ENCODE peak calls at places on chromosomes 1 and 21, in nine cellular contexts. One of them, this sample, is unnamed.

GRCh38 chr1:183936791-183937190 is 100.7 kb downstream of the COLGALT2 start:
- ATAC-seq in central memory CD8-positive, alpha-beta T cell: no peak
- ATAC-seq in stimulated activated naive CD8-positive, alpha-beta T cell treated with anti-CD3 and anti-CD28 coated beads, Interleukin-15, amount 100 ng/mL, for 72 hours: no peak
- ATAC-seq in A549: no peak
- ATAC-seq in activated T-cell treated with anti-CD3 and anti-CD28 coated beads, Interleukin-2, amount 50 U/mL, for 72 hours: no peak
- ATAC-seq in naive B cell: no peak
- ATAC-seq in Panc1: no peak
- ATAC-seq in T-cell: no peak
- ATAC-seq in left cardiac atrium: no peak
- ATAC-seq in this sample: no peak

GRCh38 chr1:5910666-5911065 is 81.6 kb downstream of the NPHP4 start:
- ATAC-seq in stimulated activated naive CD8-positive, alpha-beta T cell treated with anti-CD3 and anti-CD28 coated beads, Interleukin-15, amount 100 ng/mL, for 72 hours: no peak
- ATAC-seq in A549: no peak
- ATAC-seq in T-cell: no peak
- ATAC-seq in Panc1: no peak
- ATAC-seq in left cardiac atrium: no peak
- ATAC-seq in naive B cell: no peak
- ATAC-seq in central memory CD8-positive, alpha-beta T cell: no peak
- ATAC-seq in activated T-cell treated with anti-CD3 and anti-CD28 coated beads, Interleukin-2, amount 50 U/mL, for 72 hours: no peak
- ATAC-seq in this sample: no peak

GRCh38 chr1:62082456-62083363 is 111.9 kb upstream of the L1TD1 start:
- ATAC-seq in T-cell: peak
- ATAC-seq in activated T-cell treated with anti-CD3 and anti-CD28 coated beads, Interleukin-2, amount 50 U/mL, for 72 hours: peak
- ATAC-seq in central memory CD8-positive, alpha-beta T cell: no peak
- ATAC-seq in naive B cell: peak
- ATAC-seq in stimulated activated naive CD8-positive, alpha-beta T cell treated with anti-CD3 and anti-CD28 coated beads, Interleukin-15, amount 100 ng/mL, for 72 hours: peak
- ATAC-seq in Panc1: peak
- ATAC-seq in A549: peak
- ATAC-seq in left cardiac atrium: peak
- ATAC-seq in this sample: no peak

GRCh38 chr1:115609021-115609420 is 32.7 kb upstream of the VANGL1 start:
- ATAC-seq in activated T-cell treated with anti-CD3 and anti-CD28 coated beads, Interleukin-2, amount 50 U/mL, for 72 hours: no peak
- ATAC-seq in left cardiac atrium: no peak
- ATAC-seq in naive B cell: no peak
- ATAC-seq in T-cell: no peak
- ATAC-seq in A549: no peak
- ATAC-seq in stimulated activated naive CD8-positive, alpha-beta T cell treated with anti-CD3 and anti-CD28 coated beads, Interleukin-15, amount 100 ng/mL, for 72 hours: no peak
- ATAC-seq in central memory CD8-positive, alpha-beta T cell: no peak
- ATAC-seq in Panc1: no peak
- ATAC-seq in this sample: peak

GRCh38 chr1:230085178-230085515 is 18.1 kb downstream of the GALNT2 start:
- ATAC-seq in left cardiac atrium: no peak
- ATAC-seq in stimulated activated naive CD8-positive, alpha-beta T cell treated with anti-CD3 and anti-CD28 coated beads, Interleukin-15, amount 100 ng/mL, for 72 hours: no peak
- ATAC-seq in T-cell: no peak
- ATAC-seq in A549: peak
- ATAC-seq in naive B cell: no peak
- ATAC-seq in central memory CD8-positive, alpha-beta T cell: no peak
- ATAC-seq in activated T-cell treated with anti-CD3 and anti-CD28 coated beads, Interleukin-2, amount 50 U/mL, for 72 hours: no peak
- ATAC-seq in Panc1: no peak
- ATAC-seq in this sample: no peak

GRCh38 chr1:48471603-48472576 is at the start of gene SPATA6:
- ATAC-seq in stimulated activated naive CD8-positive, alpha-beta T cell treated with anti-CD3 and anti-CD28 coated beads, Interleukin-15, amount 100 ng/mL, for 72 hours: peak
- ATAC-seq in A549: peak
- ATAC-seq in left cardiac atrium: peak
- ATAC-seq in T-cell: peak
- ATAC-seq in activated T-cell treated with anti-CD3 and anti-CD28 coated beads, Interleukin-2, amount 50 U/mL, for 72 hours: peak
- ATAC-seq in central memory CD8-positive, alpha-beta T cell: peak
- ATAC-seq in naive B cell: peak
- ATAC-seq in Panc1: peak
- ATAC-seq in this sample: peak

GRCh38 chr1:182742780-182743179 is 46.8 kb upstream of the NPL start:
- ATAC-seq in central memory CD8-positive, alpha-beta T cell: no peak
- ATAC-seq in stimulated activated naive CD8-positive, alpha-beta T cell treated with anti-CD3 and anti-CD28 coated beads, Interleukin-15, amount 100 ng/mL, for 72 hours: no peak
- ATAC-seq in left cardiac atrium: no peak
- ATAC-seq in A549: no peak
- ATAC-seq in Panc1: no peak
- ATAC-seq in T-cell: no peak
- ATAC-seq in naive B cell: no peak
- ATAC-seq in activated T-cell treated with anti-CD3 and anti-CD28 coated beads, Interleukin-2, amount 50 U/mL, for 72 hours: no peak
- ATAC-seq in this sample: no peak

GRCh38 chr1:106748581-106748980 is 307.9 kb upstream of the PRMT6 start:
- ATAC-seq in naive B cell: no peak
- ATAC-seq in A549: no peak
- ATAC-seq in stimulated activated naive CD8-positive, alpha-beta T cell treated with anti-CD3 and anti-CD28 coated beads, Interleukin-15, amount 100 ng/mL, for 72 hours: no peak
- ATAC-seq in left cardiac atrium: no peak
- ATAC-seq in T-cell: no peak
- ATAC-seq in Panc1: no peak
- ATAC-seq in activated T-cell treated with anti-CD3 and anti-CD28 coated beads, Interleukin-2, amount 50 U/mL, for 72 hours: no peak
- ATAC-seq in central memory CD8-positive, alpha-beta T cell: no peak
- ATAC-seq in this sample: no peak

GRCh38 chr1:204859885-204860284 is 10.8 kb upstream of the NFASC start:
- ATAC-seq in naive B cell: no peak
- ATAC-seq in stimulated activated naive CD8-positive, alpha-beta T cell treated with anti-CD3 and anti-CD28 coated beads, Interleukin-15, amount 100 ng/mL, for 72 hours: no peak
- ATAC-seq in A549: no peak
- ATAC-seq in central memory CD8-positive, alpha-beta T cell: no peak
- ATAC-seq in left cardiac atrium: peak
- ATAC-seq in Panc1: no peak
- ATAC-seq in T-cell: no peak
- ATAC-seq in activated T-cell treated with anti-CD3 and anti-CD28 coated beads, Interleukin-2, amount 50 U/mL, for 72 hours: no peak
- ATAC-seq in this sample: no peak

GRCh38 chr21:27329255-27329851 is 362.5 kb upstream of the ADAMTS5 start:
- ATAC-seq in T-cell: no peak
- ATAC-seq in A549: no peak
- ATAC-seq in left cardiac atrium: no peak
- ATAC-seq in naive B cell: no peak
- ATAC-seq in activated T-cell treated with anti-CD3 and anti-CD28 coated beads, Interleukin-2, amount 50 U/mL, for 72 hours: no peak
- ATAC-seq in stimulated activated naive CD8-positive, alpha-beta T cell treated with anti-CD3 and anti-CD28 coated beads, Interleukin-15, amount 100 ng/mL, for 72 hours: no peak
- ATAC-seq in Panc1: no peak
- ATAC-seq in central memory CD8-positive, alpha-beta T cell: no peak
- ATAC-seq in this sample: no peak

GRCh38 chr1:35180776-35181374 is 12.1 kb downstream of the SFPQ start:
- ATAC-seq in stimulated activated naive CD8-positive, alpha-beta T cell treated with anti-CD3 and anti-CD28 coated beads, Interleukin-15, amount 100 ng/mL, for 72 hours: peak
- ATAC-seq in left cardiac atrium: no peak
- ATAC-seq in T-cell: no peak
- ATAC-seq in naive B cell: no peak
- ATAC-seq in Panc1: no peak
- ATAC-seq in central memory CD8-positive, alpha-beta T cell: no peak
- ATAC-seq in activated T-cell treated with anti-CD3 and anti-CD28 coated beads, Interleukin-2, amount 50 U/mL, for 72 hours: peak
- ATAC-seq in A549: no peak
- ATAC-seq in this sample: no peak

GRCh38 chr1:157878059-157878458 is 36.5 kb upstream of the CD5L start:
- ATAC-seq in A549: peak
- ATAC-seq in stimulated activated naive CD8-positive, alpha-beta T cell treated with anti-CD3 and anti-CD28 coated beads, Interleukin-15, amount 100 ng/mL, for 72 hours: no peak
- ATAC-seq in left cardiac atrium: no peak
- ATAC-seq in T-cell: no peak
- ATAC-seq in central memory CD8-positive, alpha-beta T cell: no peak
- ATAC-seq in activated T-cell treated with anti-CD3 and anti-CD28 coated beads, Interleukin-2, amount 50 U/mL, for 72 hours: no peak
- ATAC-seq in Panc1: peak
- ATAC-seq in naive B cell: peak
- ATAC-seq in this sample: peak

GRCh38 chr1:202576816-202577215 is 133.4 kb downstream of the SYT2 start:
- ATAC-seq in activated T-cell treated with anti-CD3 and anti-CD28 coated beads, Interleukin-2, amount 50 U/mL, for 72 hours: no peak
- ATAC-seq in central memory CD8-positive, alpha-beta T cell: no peak
- ATAC-seq in stimulated activated naive CD8-positive, alpha-beta T cell treated with anti-CD3 and anti-CD28 coated beads, Interleukin-15, amount 100 ng/mL, for 72 hours: no peak
- ATAC-seq in left cardiac atrium: no peak
- ATAC-seq in Panc1: no peak
- ATAC-seq in A549: no peak
- ATAC-seq in naive B cell: no peak
- ATAC-seq in T-cell: no peak
- ATAC-seq in this sample: no peak

GRCh38 chr1:167387251-167387910 is 130.9 kb downstream of the CD247 start:
- ATAC-seq in left cardiac atrium: peak
- ATAC-seq in T-cell: no peak
- ATAC-seq in naive B cell: no peak
- ATAC-seq in A549: no peak
- ATAC-seq in stimulated activated naive CD8-positive, alpha-beta T cell treated with anti-CD3 and anti-CD28 coated beads, Interleukin-15, amount 100 ng/mL, for 72 hours: no peak
- ATAC-seq in Panc1: no peak
- ATAC-seq in activated T-cell treated with anti-CD3 and anti-CD28 coated beads, Interleukin-2, amount 50 U/mL, for 72 hours: no peak
- ATAC-seq in central memory CD8-positive, alpha-beta T cell: no peak
- ATAC-seq in this sample: no peak

GRCh38 chr1:2023187-2023586 is 4.0 kb downstream of the GABRD start:
- ATAC-seq in Panc1: no peak
- ATAC-seq in stimulated activated naive CD8-positive, alpha-beta T cell treated with anti-CD3 and anti-CD28 coated beads, Interleukin-15, amount 100 ng/mL, for 72 hours: no peak
- ATAC-seq in central memory CD8-positive, alpha-beta T cell: no peak
- ATAC-seq in A549: peak
- ATAC-seq in T-cell: no peak
- ATAC-seq in activated T-cell treated with anti-CD3 and anti-CD28 coated beads, Interleukin-2, amount 50 U/mL, for 72 hours: no peak
- ATAC-seq in naive B cell: no peak
- ATAC-seq in left cardiac atrium: no peak
- ATAC-seq in this sample: no peak

GRCh38 chr1:99482286-99482685 is 163.6 kb upstream of the PALMD start:
- ATAC-seq in Panc1: no peak
- ATAC-seq in A549: no peak
- ATAC-seq in stimulated activated naive CD8-positive, alpha-beta T cell treated with anti-CD3 and anti-CD28 coated beads, Interleukin-15, amount 100 ng/mL, for 72 hours: no peak
- ATAC-seq in T-cell: no peak
- ATAC-seq in naive B cell: no peak
- ATAC-seq in left cardiac atrium: no peak
- ATAC-seq in central memory CD8-positive, alpha-beta T cell: no peak
- ATAC-seq in activated T-cell treated with anti-CD3 and anti-CD28 coated beads, Interleukin-2, amount 50 U/mL, for 72 hours: no peak
- ATAC-seq in this sample: no peak

GRCh38 chr1:116311756-116312691 is 61.0 kb upstream of the ATP1A1 start:
- ATAC-seq in Panc1: no peak
- ATAC-seq in naive B cell: no peak
- ATAC-seq in left cardiac atrium: no peak
- ATAC-seq in activated T-cell treated with anti-CD3 and anti-CD28 coated beads, Interleukin-2, amount 50 U/mL, for 72 hours: no peak
- ATAC-seq in A549: no peak
- ATAC-seq in T-cell: no peak
- ATAC-seq in central memory CD8-positive, alpha-beta T cell: no peak
- ATAC-seq in stimulated activated naive CD8-positive, alpha-beta T cell treated with anti-CD3 and anti-CD28 coated beads, Interleukin-15, amount 100 ng/mL, for 72 hours: no peak
- ATAC-seq in this sample: no peak

GRCh38 chr1:203421246-203421645 is 54.4 kb upstream of the PRELP start:
- ATAC-seq in A549: no peak
- ATAC-seq in Panc1: no peak
- ATAC-seq in naive B cell: no peak
- ATAC-seq in T-cell: no peak
- ATAC-seq in left cardiac atrium: no peak
- ATAC-seq in activated T-cell treated with anti-CD3 and anti-CD28 coated beads, Interleukin-2, amount 50 U/mL, for 72 hours: no peak
- ATAC-seq in central memory CD8-positive, alpha-beta T cell: no peak
- ATAC-seq in stimulated activated naive CD8-positive, alpha-beta T cell treated with anti-CD3 and anti-CD28 coated beads, Interleukin-15, amount 100 ng/mL, for 72 hours: no peak
- ATAC-seq in this sample: no peak

GRCh38 chr1:114040273-114041043 is 61.2 kb downstream of the OLFML3 start:
- ATAC-seq in left cardiac atrium: no peak
- ATAC-seq in Panc1: no peak
- ATAC-seq in A549: no peak
- ATAC-seq in stimulated activated naive CD8-positive, alpha-beta T cell treated with anti-CD3 and anti-CD28 coated beads, Interleukin-15, amount 100 ng/mL, for 72 hours: peak
- ATAC-seq in activated T-cell treated with anti-CD3 and anti-CD28 coated beads, Interleukin-2, amount 50 U/mL, for 72 hours: peak
- ATAC-seq in naive B cell: no peak
- ATAC-seq in central memory CD8-positive, alpha-beta T cell: no peak
- ATAC-seq in T-cell: no peak
- ATAC-seq in this sample: no peak

GRCh38 chr1:118210723-118211110 is 25.7 kb upstream of the SPAG17 start:
- ATAC-seq in activated T-cell treated with anti-CD3 and anti-CD28 coated beads, Interleukin-2, amount 50 U/mL, for 72 hours: no peak
- ATAC-seq in A549: no peak
- ATAC-seq in stimulated activated naive CD8-positive, alpha-beta T cell treated with anti-CD3 and anti-CD28 coated beads, Interleukin-15, amount 100 ng/mL, for 72 hours: no peak
- ATAC-seq in central memory CD8-positive, alpha-beta T cell: no peak
- ATAC-seq in T-cell: no peak
- ATAC-seq in naive B cell: no peak
- ATAC-seq in Panc1: no peak
- ATAC-seq in left cardiac atrium: no peak
- ATAC-seq in this sample: no peak

GRCh38 chr1:206578959-206579358 is 33.3 kb downstream of the EIF2D start:
- ATAC-seq in Panc1: no peak
- ATAC-seq in activated T-cell treated with anti-CD3 and anti-CD28 coated beads, Interleukin-2, amount 50 U/mL, for 72 hours: no peak
- ATAC-seq in left cardiac atrium: no peak
- ATAC-seq in stimulated activated naive CD8-positive, alpha-beta T cell treated with anti-CD3 and anti-CD28 coated beads, Interleukin-15, amount 100 ng/mL, for 72 hours: no peak
- ATAC-seq in naive B cell: no peak
- ATAC-seq in T-cell: no peak
- ATAC-seq in central memory CD8-positive, alpha-beta T cell: no peak
- ATAC-seq in A549: no peak
- ATAC-seq in this sample: no peak

GRCh38 chr21:42429856-42430255 is 26.2 kb downstream of the UBASH3A start:
- ATAC-seq in stimulated activated naive CD8-positive, alpha-beta T cell treated with anti-CD3 and anti-CD28 coated beads, Interleukin-15, amount 100 ng/mL, for 72 hours: no peak
- ATAC-seq in central memory CD8-positive, alpha-beta T cell: no peak
- ATAC-seq in Panc1: no peak
- ATAC-seq in A549: no peak
- ATAC-seq in left cardiac atrium: no peak
- ATAC-seq in activated T-cell treated with anti-CD3 and anti-CD28 coated beads, Interleukin-2, amount 50 U/mL, for 72 hours: no peak
- ATAC-seq in naive B cell: no peak
- ATAC-seq in T-cell: no peak
- ATAC-seq in this sample: no peak

GRCh38 chr1:238232036-238232744 is 341.5 kb upstream of the ZP4 start:
- ATAC-seq in activated T-cell treated with anti-CD3 and anti-CD28 coated beads, Interleukin-2, amount 50 U/mL, for 72 hours: no peak
- ATAC-seq in A549: no peak
- ATAC-seq in T-cell: no peak
- ATAC-seq in Panc1: no peak
- ATAC-seq in left cardiac atrium: no peak
- ATAC-seq in naive B cell: no peak
- ATAC-seq in stimulated activated naive CD8-positive, alpha-beta T cell treated with anti-CD3 and anti-CD28 coated beads, Interleukin-15, amount 100 ng/mL, for 72 hours: no peak
- ATAC-seq in central memory CD8-positive, alpha-beta T cell: no peak
- ATAC-seq in this sample: no peak

GRCh38 chr21:45954271-45954670 is 27.3 kb upstream of the COL6A1 start:
- ATAC-seq in naive B cell: no peak
- ATAC-seq in activated T-cell treated with anti-CD3 and anti-CD28 coated beads, Interleukin-2, amount 50 U/mL, for 72 hours: no peak
- ATAC-seq in A549: no peak
- ATAC-seq in Panc1: peak
- ATAC-seq in T-cell: no peak
- ATAC-seq in stimulated activated naive CD8-positive, alpha-beta T cell treated with anti-CD3 and anti-CD28 coated beads, Interleukin-15, amount 100 ng/mL, for 72 hours: no peak
- ATAC-seq in central memory CD8-positive, alpha-beta T cell: no peak
- ATAC-seq in left cardiac atrium: peak
- ATAC-seq in this sample: no peak

GRCh38 chr1:95118019-95118499 is 904 bp downstream of the TLCD4 start:
- ATAC-seq in A549: no peak
- ATAC-seq in activated T-cell treated with anti-CD3 and anti-CD28 coated beads, Interleukin-2, amount 50 U/mL, for 72 hours: peak
- ATAC-seq in central memory CD8-positive, alpha-beta T cell: no peak
- ATAC-seq in stimulated activated naive CD8-positive, alpha-beta T cell treated with anti-CD3 and anti-CD28 coated beads, Interleukin-15, amount 100 ng/mL, for 72 hours: peak
- ATAC-seq in naive B cell: no peak
- ATAC-seq in Panc1: no peak
- ATAC-seq in left cardiac atrium: peak
- ATAC-seq in T-cell: peak
- ATAC-seq in this sample: no peak

GRCh38 chr1:89942825-89943658 is 51.9 kb upstream of the ZNF326 start:
- ATAC-seq in stimulated activated naive CD8-positive, alpha-beta T cell treated with anti-CD3 and anti-CD28 coated beads, Interleukin-15, amount 100 ng/mL, for 72 hours: no peak
- ATAC-seq in central memory CD8-positive, alpha-beta T cell: no peak
- ATAC-seq in A549: peak
- ATAC-seq in T-cell: no peak
- ATAC-seq in left cardiac atrium: peak
- ATAC-seq in Panc1: no peak
- ATAC-seq in naive B cell: no peak
- ATAC-seq in activated T-cell treated with anti-CD3 and anti-CD28 coated beads, Interleukin-2, amount 50 U/mL, for 72 hours: no peak
- ATAC-seq in this sample: no peak

GRCh38 chr1:218447010-218447689 is 102.0 kb downstream of the TGFB2 start:
- ATAC-seq in activated T-cell treated with anti-CD3 and anti-CD28 coated beads, Interleukin-2, amount 50 U/mL, for 72 hours: no peak
- ATAC-seq in stimulated activated naive CD8-positive, alpha-beta T cell treated with anti-CD3 and anti-CD28 coated beads, Interleukin-15, amount 100 ng/mL, for 72 hours: no peak
- ATAC-seq in central memory CD8-positive, alpha-beta T cell: no peak
- ATAC-seq in naive B cell: no peak
- ATAC-seq in T-cell: no peak
- ATAC-seq in left cardiac atrium: peak
- ATAC-seq in A549: no peak
- ATAC-seq in Panc1: no peak
- ATAC-seq in this sample: no peak

GRCh38 chr1:27366113-27366410 is 699 bp downstream of the MAP3K6 start:
- ATAC-seq in naive B cell: peak
- ATAC-seq in left cardiac atrium: peak
- ATAC-seq in A549: peak
- ATAC-seq in stimulated activated naive CD8-positive, alpha-beta T cell treated with anti-CD3 and anti-CD28 coated beads, Interleukin-15, amount 100 ng/mL, for 72 hours: peak
- ATAC-seq in Panc1: peak
- ATAC-seq in activated T-cell treated with anti-CD3 and anti-CD28 coated beads, Interleukin-2, amount 50 U/mL, for 72 hours: peak
- ATAC-seq in central memory CD8-positive, alpha-beta T cell: peak
- ATAC-seq in T-cell: peak
- ATAC-seq in this sample: peak

GRCh38 chr21:44024895-44025353 is 12.8 kb downstream of the TRAPPC10 start:
- ATAC-seq in left cardiac atrium: peak
- ATAC-seq in naive B cell: peak
- ATAC-seq in Panc1: peak
- ATAC-seq in activated T-cell treated with anti-CD3 and anti-CD28 coated beads, Interleukin-2, amount 50 U/mL, for 72 hours: no peak
- ATAC-seq in T-cell: no peak
- ATAC-seq in central memory CD8-positive, alpha-beta T cell: no peak
- ATAC-seq in A549: no peak
- ATAC-seq in stimulated activated naive CD8-positive, alpha-beta T cell treated with anti-CD3 and anti-CD28 coated beads, Interleukin-15, amount 100 ng/mL, for 72 hours: no peak
- ATAC-seq in this sample: peak

GRCh38 chr1:14599173-14599754 is 779 bp downstream of the KAZN start:
- ATAC-seq in left cardiac atrium: peak
- ATAC-seq in naive B cell: no peak
- ATAC-seq in A549: peak
- ATAC-seq in activated T-cell treated with anti-CD3 and anti-CD28 coated beads, Interleukin-2, amount 50 U/mL, for 72 hours: no peak
- ATAC-seq in stimulated activated naive CD8-positive, alpha-beta T cell treated with anti-CD3 and anti-CD28 coated beads, Interleukin-15, amount 100 ng/mL, for 72 hours: peak
- ATAC-seq in Panc1: peak
- ATAC-seq in central memory CD8-positive, alpha-beta T cell: no peak
- ATAC-seq in T-cell: no peak
- ATAC-seq in this sample: peak

GRCh38 chr1:197302775-197303174 is 34.7 kb downstream of the CRB1 start:
- ATAC-seq in naive B cell: no peak
- ATAC-seq in T-cell: no peak
- ATAC-seq in activated T-cell treated with anti-CD3 and anti-CD28 coated beads, Interleukin-2, amount 50 U/mL, for 72 hours: no peak
- ATAC-seq in Panc1: no peak
- ATAC-seq in central memory CD8-positive, alpha-beta T cell: no peak
- ATAC-seq in left cardiac atrium: no peak
- ATAC-seq in stimulated activated naive CD8-positive, alpha-beta T cell treated with anti-CD3 and anti-CD28 coated beads, Interleukin-15, amount 100 ng/mL, for 72 hours: no peak
- ATAC-seq in A549: no peak
- ATAC-seq in this sample: no peak

This sample was measured in stimulated activated memory B cell treated with anti-CD40 and anti-IgM and Interleukin-4, amounts not matched to agents 10 μg/mL and 1 μg/mL and 100 μg/mL, for 72 hours.